ENCODE peak calls at places on chromosomes 3 and 15, in five cellular contexts. Q is stomach, H is HCT116, B is H1, I is transverse colon. C is an unnamed sample.

GRCh38 chr15:90004671-90005070 is 3.5 kb downstream of the ZNF710 start:
- DNase-seq in Q (no peak), H (no peak), B (no peak), I (peak; percentile 46), C (no peak)

GRCh38 chr15:74767167-74768098 is 14.4 kb upstream of the CSK start:
- DNase-seq in Q (no peak), H (no peak), B (no peak), I (no peak), C (no peak)

GRCh38 chr3:43247556-43248186 is 38.7 kb upstream of the SNRK start:
- DNase-seq in Q (no peak), H (no peak), B (no peak), I (no peak), C (no peak)

GRCh38 chr3:122415104-122415744 is 638 bp downstream of the WDR5B start:
- DNase-seq in Q (peak; percentile 57), H (peak; percentile 52), B (no peak), I (peak; percentile 54), C (no peak)

GRCh38 chr3:40672861-40673260 is 148.1 kb downstream of the ZNF621 start:
- DNase-seq in Q (no peak), H (no peak), B (no peak), I (no peak), C (no peak)

GRCh38 chr15:67172172-67172571 is 82.3 kb downstream of the AAGAB start:
- DNase-seq in Q (no peak), H (no peak), B (no peak), I (no peak), C (no peak)

GRCh38 chr3:53498993-53499641 is 4.7 kb downstream of the CACNA1D start:
- DNase-seq in Q (no peak), H (no peak), B (no peak), I (no peak), C (no peak)

GRCh38 chr3:42224658-42225421 is 41.1 kb downstream of the CCK start:
- DNase-seq in Q (no peak), H (no peak), B (no peak), I (no peak), C (no peak)

GRCh38 chr15:31280037-31280830 is 46.4 kb upstream of the KLF13 start:
- DNase-seq in Q (peak; percentile 23), H (no peak), B (no peak), I (peak; percentile 14), C (peak; percentile 16)

GRCh38 chr3:172343117-172343516 is 105.1 kb downstream of the GHSR start:
- DNase-seq in Q (no peak), H (no peak), B (no peak), I (no peak), C (no peak)

GRCh38 chr3:42424911-42425310 is 14.5 kb upstream of the LYZL4 start:
- DNase-seq in Q (no peak), H (no peak), B (no peak), I (no peak), C (no peak)

GRCh38 chr15:99021669-99022068 is 14.1 kb upstream of the PGPEP1L start:
- DNase-seq in Q (no peak), H (no peak), B (no peak), I (no peak), C (no peak)

GRCh38 chr15:65211157-65211982 is at the start of gene CILP:
- DNase-seq in Q (no peak), H (no peak), B (no peak), I (no peak), C (no peak)

GRCh38 chr15:100255644-100256043 is 86.1 kb downstream of the ADAMTS17 start:
- DNase-seq in Q (no peak), H (no peak), B (no peak), I (no peak), C (peak; percentile 25)

GRCh38 chr15:38930851-38931572 is 366.4 kb upstream of the RASGRP1 start:
- DNase-seq in Q (no peak), H (no peak), B (no peak), I (no peak), C (no peak)

GRCh38 chr15:64806509-64806908 is 18.9 kb downstream of the PIF1 start:
- DNase-seq in Q (no peak), H (no peak), B (no peak), I (no peak), C (no peak)

GRCh38 chr15:71735013-71735757 is 75.2 kb upstream of the NR2E3 start:
- DNase-seq in Q (no peak), H (no peak), B (no peak), I (no peak), C (no peak)
- TF ChIP-seq CTCF in Q (no peak), H (no peak), B (no peak), I (no peak), C (no peak)

GRCh38 chr3:45565341-45565740 is 29.2 kb upstream of the LIMD1 start:
- DNase-seq in Q (no peak), H (no peak), B (no peak), I (no peak), C (no peak)

GRCh38 chr3:45566951-45567411 is 27.6 kb upstream of the LIMD1 start:
- DNase-seq in Q (no peak), H (no peak), B (no peak), I (no peak), C (no peak)

GRCh38 chr3:45568848-45569247 is 25.7 kb upstream of the LIMD1 start:
- DNase-seq in Q (no peak), H (no peak), B (no peak), I (no peak), C (no peak)

GRCh38 chr3:45566205-45566604 is 28.3 kb upstream of the LIMD1 start:
- DNase-seq in Q (no peak), H (no peak), B (no peak), I (no peak), C (no peak)

DNA sequence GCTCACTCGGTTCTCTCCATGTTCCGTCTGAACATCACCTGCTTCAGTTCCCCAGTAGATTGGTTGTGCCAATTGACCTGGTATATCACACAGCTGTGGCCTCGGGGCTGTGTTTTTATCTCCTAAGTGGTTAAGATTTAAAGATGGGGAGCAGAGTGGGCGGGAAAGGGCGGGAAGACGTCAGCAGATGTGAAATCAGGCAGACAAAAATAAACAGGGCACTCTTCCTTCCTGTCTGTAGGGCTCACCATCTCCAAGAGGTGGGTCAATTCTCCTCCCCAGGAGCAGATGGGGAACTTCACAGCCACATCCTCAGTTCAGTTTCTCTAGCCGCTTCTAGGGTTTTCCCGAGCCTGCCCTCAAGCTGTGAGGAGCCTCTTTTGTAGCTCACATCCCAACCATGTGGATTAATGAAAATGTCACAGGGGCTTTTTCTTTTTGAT is 26.8 kb upstream of the LIMD1 start:
- DNase-seq in Q (no peak), H (no peak), B (no peak), I (peak; percentile 36), C (no peak)
- TF ChIP-seq POLR2AphosphoS5 in Q (no peak), H (no peak), B (no peak), I (no peak), C (no peak)

GRCh38 chr3:192802957-192803899 is 75.9 kb upstream of the FGF12 start:
- DNase-seq in Q (no peak), H (peak; percentile 38), B (no peak), I (no peak), C (no peak)
- TF ChIP-seq CTCF in Q (peak; percentile 42), H (peak; percentile 56), B (peak; percentile 51), I (peak; percentile 34), C (peak; percentile 50)

GRCh38 chr3:29695201-29695904 is 414.5 kb downstream of the RBMS3 start:
- DNase-seq in Q (no peak), H (no peak), B (no peak), I (no peak), C (no peak)
- TF ChIP-seq POLR2AphosphoS5 in Q (peak; percentile 73), H (no peak), B (no peak), I (peak; percentile 19), C (peak; percentile 81)

C was measured in breast epithelium.